ENCODE peak calls at places on chromosomes 6 and 20, in ten cellular contexts. O is ovary, S is PC-9, T is thoracic aorta, P is stomach, I is heart right ventricle, W is brain microvascular endothelial cell, F is A549, L is endodermal cell, M is fibroblast of lung. K is an unnamed sample.

GRCh38 chr6:150202404-150202803 is 59.6 kb downstream of the PPP1R14C start:
- DNase-seq in O (no peak), S (peak; percentile 46), T (no peak), P (peak; percentile 39), I (no peak), W (no peak), F (no peak), L (peak; percentile 22), M (peak; percentile 59), K (no peak)

GRCh38 chr20:16580127-16580526 is 6.9 kb upstream of the KIF16B start:
- DNase-seq in O (no peak), S (peak; percentile 85), T (no peak), P (no peak), I (peak; percentile 20), W (peak; percentile 20), F (no peak), L (no peak), M (peak; percentile 71), K (no peak)

GRCh38 chr20:49539481-49540231 is 28.3 kb downstream of the PTGIS start:
- DNase-seq in O (no peak), S (no peak), T (no peak), P (no peak), I (no peak), W (no peak), F (no peak), L (no peak), M (no peak), K (no peak)

GRCh38 chr6:44667668-44668390 is 280.3 kb downstream of the CDC5L start:
- DNase-seq in O (no peak), S (no peak), T (no peak), P (peak; percentile 39), I (no peak), W (no peak), F (peak; percentile 18), L (peak; percentile 94), M (no peak), K (no peak)

GRCh38 chr6:46390153-46390876 is 100.9 kb downstream of the RCAN2 start:
- DNase-seq in O (no peak), S (no peak), T (no peak), P (no peak), I (no peak), W (no peak), F (no peak), L (no peak), M (no peak), K (no peak)

GRCh38 chr20:25252686-25253421 is 5.0 kb downstream of the PYGB start:
- DNase-seq in O (no peak), S (peak; percentile 68), T (no peak), P (no peak), I (no peak), W (no peak), F (no peak), L (peak; percentile 35), M (no peak), K (no peak)

GRCh38 chr20:42191140-42191860 is 573.1 kb upstream of the CHD6 start:
- DNase-seq in O (no peak), S (no peak), T (no peak), P (no peak), I (no peak), W (no peak), F (no peak), L (peak; percentile 63), M (no peak), K (no peak)

GRCh38 chr6:134529921-134530320 is 212.0 kb upstream of the SGK1 start:
- DNase-seq in O (no peak), S (peak; percentile 81), T (no peak), P (no peak), I (no peak), W (no peak), F (peak; percentile 28), L (no peak), M (peak; percentile 65), K (no peak)

GRCh38 chr20:19882446-19882845 is 124.4 kb downstream of the RIN2 start:
- DNase-seq in O (no peak), S (no peak), T (no peak), P (no peak), I (no peak), W (no peak), F (no peak), L (no peak), M (no peak), K (no peak)

GRCh38 chr6:41409489-41409888 is 74.1 kb downstream of the NCR2 start:
- DNase-seq in O (no peak), S (no peak), T (no peak), P (no peak), I (no peak), W (no peak), F (no peak), L (no peak), M (no peak), K (no peak)

GRCh38 chr20:59159091-59159821 is 4.4 kb upstream of the ZNF831 start:
- DNase-seq in O (no peak), S (no peak), T (no peak), P (no peak), I (no peak), W (no peak), F (no peak), L (peak; percentile 81), M (no peak), K (no peak)

GRCh38 chr6:107330190-107330589 is 129.2 kb downstream of the PDSS2 start:
- DNase-seq in O (no peak), S (peak; percentile 36), T (no peak), P (no peak), I (no peak), W (no peak), F (no peak), L (no peak), M (no peak), K (no peak)

GRCh38 chr20:48787861-48788375 is 39.9 kb downstream of the PREX1 start:
- DNase-seq in O (no peak), S (peak; percentile 44), T (no peak), P (no peak), I (no peak), W (peak; percentile 65), F (peak; percentile 29), L (no peak), M (peak; percentile 77), K (no peak)

GRCh38 chr6:36514554-36515456 is 32.5 kb downstream of the STK38 start:
- DNase-seq in O (no peak), S (no peak), T (no peak), P (no peak), I (no peak), W (no peak), F (no peak), L (no peak), M (no peak), K (no peak)

GRCh38 chr20:62025832-62026563 is 39.7 kb downstream of the TAF4 start:
- DNase-seq in O (no peak), S (no peak), T (no peak), P (no peak), I (peak; percentile 63), W (peak; percentile 47), F (no peak), L (no peak), M (peak; percentile 46), K (no peak)

GRCh38 chr20:21103582-21104465 is 2.3 kb downstream of the LINC00237 start:
- DNase-seq in O (no peak), S (no peak), T (no peak), P (no peak), I (no peak), W (no peak), F (no peak), L (peak; percentile 61), M (no peak), K (no peak)

GRCh38 chr6:157717266-157717870 is 105.7 kb upstream of the SNX9 start:
- DNase-seq in O (no peak), S (no peak), T (no peak), P (no peak), I (no peak), W (no peak), F (no peak), L (no peak), M (no peak), K (no peak)

GRCh38 chr20:45377191-45377775 is 842 bp downstream of the TP53TG5 start:
- DNase-seq in O (no peak), S (no peak), T (no peak), P (no peak), I (no peak), W (no peak), F (no peak), L (no peak), M (no peak), K (no peak)

GRCh38 chr6:121847806-121848522 is 412.5 kb downstream of the GJA1 start:
- DNase-seq in O (no peak), S (no peak), T (no peak), P (no peak), I (no peak), W (no peak), F (no peak), L (peak; percentile 83), M (no peak), K (no peak)

GRCh38 chr6:75204959-75205775 is 686 bp downstream of the COL12A1 start:
- DNase-seq in O (peak; percentile 77), S (peak; percentile 45), T (no peak), P (no peak), I (peak; percentile 37), W (peak; percentile 84), F (peak; percentile 22), L (peak; percentile 75), M (peak; percentile 91), K (no peak)

GRCh38 chr20:11247059-11247630 is 573.3 kb upstream of the JAG1 start:
- DNase-seq in O (no peak), S (no peak), T (no peak), P (no peak), I (no peak), W (no peak), F (no peak), L (no peak), M (no peak), K (no peak)

GRCh38 chr6:167092672-167093339 is 30.1 kb upstream of the CCR6 start:
- DNase-seq in O (no peak), S (no peak), T (no peak), P (no peak), I (no peak), W (no peak), F (no peak), L (no peak), M (no peak), K (no peak)
- H3K4me3 ChIP-seq in O (no peak overlapping the region), S (no peak overlapping the region), T (no peak overlapping the region), P (no peak overlapping the region), I (no peak overlapping the region), W (no peak overlapping the region), F (no peak overlapping the region), L (no peak overlapping the region), M (no peak overlapping the region), K (no peak overlapping the region)

GRCh38 chr6:1526689-1527088 is 83.0 kb upstream of the FOXC1 start:
- DNase-seq in O (no peak), S (no peak), T (no peak), P (no peak), I (peak; percentile 27), W (no peak), F (no peak), L (no peak), M (peak; percentile 13), K (no peak)
- TF ChIP-seq CTCF in O (no peak), S (no peak), T (no peak), P (no peak), I (no peak), W (no peak), F (no peak), L (no peak), M (no peak), K (no peak)

GRCh38 chr20:34082232-34082887 is 29.7 kb downstream of the EIF2S2 start:
- DNase-seq in O (no peak), S (no peak), T (no peak), P (no peak), I (no peak), W (no peak), F (no peak), L (no peak), M (no peak), K (no peak)
- H3K27ac ChIP-seq in O (no peak overlapping the region), S (no peak overlapping the region), T (peak overlapping the region; percentile 71), P (peak overlapping the region; percentile 38), I (peak overlapping the region; percentile 60), W (no peak overlapping the region), F (no peak overlapping the region), L (no peak overlapping the region), M (peak overlapping the region; percentile 17), K (no peak overlapping the region)

GRCh38 chr6:28693751-28694443 is 168.2 kb downstream of the GPX5 start:
- DNase-seq in O (no peak), S (no peak), T (no peak), P (no peak), I (no peak), W (no peak), F (no peak), L (peak; percentile 74), M (no peak), K (no peak)
- H3K4me3 ChIP-seq in O (no peak overlapping the region), S (no peak overlapping the region), T (no peak overlapping the region), P (no peak overlapping the region), I (no peak overlapping the region), W (peak overlapping the region; percentile 22), F (no peak overlapping the region), L (peak overlapping the region; percentile 72), M (no peak overlapping the region), K (peak overlapping the region; percentile 35)

K was measured in dorsolateral prefrontal cortex.